ENCODE peak calls at places on chromosomes 13 and 19, in seven cellular contexts. D, Q, M, U, V, J and R are unnamed samples.

GRCh38 chr19:51546107-51546649 is 14.7 kb upstream of the SIGLEC6 start:
- DNase-seq in D (no peak), Q (no peak), M (no peak), U (no peak), V (no peak), J (no peak), R (no peak)

GRCh38 chr19:55443045-55443823 is at the start of gene SHISA7:
- DNase-seq in D (no peak), Q (peak), M (no peak), U (peak), V (no peak), J (no peak), R (no peak)

GRCh38 chr13:66534561-66534960 is 695.6 kb downstream of the PCDH9 start:
- DNase-seq in D (peak), Q (no peak), M (no peak), U (no peak), V (no peak), J (no peak), R (no peak)

GRCh38 chr19:4705413-4706131 is 18.1 kb downstream of the DPP9 start:
- DNase-seq in D (no peak), Q (no peak), M (no peak), U (no peak), V (no peak), J (no peak), R (peak)

GRCh38 chr13:19267746-19268145 is 86.1 kb upstream of the TUBA3C start:
- DNase-seq in D (no peak), Q (no peak), M (no peak), U (no peak), V (no peak), J (no peak), R (no peak)

GRCh38 chr13:95221991-95222732 is 79.1 kb downstream of the ABCC4 start:
- DNase-seq in D (no peak), Q (no peak), M (no peak), U (peak), V (no peak), J (no peak), R (no peak)

GRCh38 chr13:94708031-94708571 is 4.2 kb downstream of the SOX21 start:
- DNase-seq in D (no peak), Q (no peak), M (no peak), U (peak), V (no peak), J (no peak), R (no peak)

GRCh38 chr13:47175172-47175806 is 278.4 kb upstream of the HTR2A start:
- DNase-seq in D (peak), Q (no peak), M (no peak), U (no peak), V (no peak), J (no peak), R (no peak)

GRCh38 chr13:38381840-38382239 is 32.2 kb downstream of the UFM1 start:
- DNase-seq in D (no peak), Q (no peak), M (no peak), U (no peak), V (no peak), J (no peak), R (no peak)

GRCh38 chr13:30841161-30841560 is 64.9 kb upstream of the MEDAG start:
- DNase-seq in D (peak), Q (no peak), M (no peak), U (no peak), V (no peak), J (no peak), R (no peak)

GRCh38 chr19:42172261-42172660 is 40.0 kb upstream of the POU2F2 start:
- DNase-seq in D (no peak), Q (no peak), M (no peak), U (no peak), V (no peak), J (no peak), R (no peak)

GRCh38 chr19:41689993-41690800 is 2.1 kb upstream of the CEACAM7 start:
- DNase-seq in D (no peak), Q (no peak), M (no peak), U (no peak), V (no peak), J (no peak), R (no peak)

GRCh38 chr19:13823256-13823655 is 28.0 kb downstream of the ZSWIM4 start:
- DNase-seq in D (no peak), Q (no peak), M (no peak), U (no peak), V (no peak), J (no peak), R (no peak)

DNA sequence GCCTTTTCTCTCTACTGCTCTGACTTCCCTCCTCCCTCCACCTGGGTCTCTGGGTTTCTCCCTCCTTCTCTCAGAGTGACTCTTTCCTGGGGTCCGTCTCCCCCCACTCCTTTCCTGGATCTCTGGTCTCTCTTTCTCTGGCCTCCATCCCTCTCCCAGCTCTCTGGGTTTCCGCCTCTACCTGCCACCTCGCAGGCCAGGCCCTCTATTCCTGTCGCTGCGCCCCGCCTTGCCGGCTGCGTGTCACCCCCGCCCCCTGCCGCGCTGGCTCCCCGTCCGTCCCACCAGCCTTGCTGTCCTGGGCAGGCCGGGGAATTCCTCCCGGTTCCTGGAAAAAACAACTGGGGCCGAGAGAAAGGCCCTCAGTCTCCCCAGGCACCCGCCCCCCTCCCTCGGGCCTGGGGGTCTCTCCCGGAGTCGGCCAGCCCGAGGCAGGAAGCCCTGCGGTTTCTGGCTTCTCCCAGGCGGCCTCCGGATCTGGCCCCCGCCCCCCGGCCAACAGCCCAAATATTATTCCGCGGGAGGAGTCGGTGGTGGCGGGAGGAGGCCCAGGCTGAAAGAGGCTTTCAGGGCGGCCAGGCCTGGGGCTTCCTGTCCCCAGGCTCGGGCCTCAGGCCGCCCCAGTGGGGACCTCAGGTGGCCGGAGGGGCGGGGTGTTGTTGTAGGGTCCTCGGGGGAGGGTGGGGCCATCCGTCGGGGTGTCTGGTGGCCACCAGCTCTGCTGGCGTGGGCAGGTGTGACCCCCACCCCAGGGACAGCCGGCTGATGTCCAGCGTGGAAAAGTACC is 9.3 kb downstream of the IRF2BP1 start:
- DNase-seq in D (peak), Q (no peak), M (no peak), U (peak), V (peak), J (no peak), R (peak)
- TF ChIP-seq CEBPB in D (no peak), Q (no peak), M (no peak), U (no peak), V (no peak), J (no peak), R (no peak)

DNA sequence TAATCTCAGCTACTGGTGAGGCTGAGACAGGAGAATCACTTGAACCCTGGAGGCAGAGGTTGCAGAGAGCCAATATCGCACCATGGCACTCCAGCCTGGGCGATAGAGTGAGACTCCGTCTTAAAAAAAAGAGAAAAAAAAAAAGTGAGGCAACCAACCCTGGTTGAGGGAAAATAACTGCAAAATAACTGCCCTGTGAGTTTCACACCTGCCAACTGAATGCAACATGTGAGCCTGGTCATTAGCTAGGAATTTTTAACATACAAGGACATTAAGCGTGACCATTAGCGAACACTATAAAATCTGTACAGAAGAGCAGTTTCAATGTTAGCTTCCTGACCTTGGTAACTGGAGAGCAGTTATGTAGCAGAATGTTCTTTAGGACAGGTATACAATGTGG is 2.4 kb upstream of the CCNP start:
- DNase-seq in D (no peak), Q (no peak), M (no peak), U (no peak), V (no peak), J (no peak), R (no peak)
- TF ChIP-seq CEBPB in D (no peak), Q (no peak), M (no peak), U (no peak), V (no peak), J (no peak), R (no peak)

DNA sequence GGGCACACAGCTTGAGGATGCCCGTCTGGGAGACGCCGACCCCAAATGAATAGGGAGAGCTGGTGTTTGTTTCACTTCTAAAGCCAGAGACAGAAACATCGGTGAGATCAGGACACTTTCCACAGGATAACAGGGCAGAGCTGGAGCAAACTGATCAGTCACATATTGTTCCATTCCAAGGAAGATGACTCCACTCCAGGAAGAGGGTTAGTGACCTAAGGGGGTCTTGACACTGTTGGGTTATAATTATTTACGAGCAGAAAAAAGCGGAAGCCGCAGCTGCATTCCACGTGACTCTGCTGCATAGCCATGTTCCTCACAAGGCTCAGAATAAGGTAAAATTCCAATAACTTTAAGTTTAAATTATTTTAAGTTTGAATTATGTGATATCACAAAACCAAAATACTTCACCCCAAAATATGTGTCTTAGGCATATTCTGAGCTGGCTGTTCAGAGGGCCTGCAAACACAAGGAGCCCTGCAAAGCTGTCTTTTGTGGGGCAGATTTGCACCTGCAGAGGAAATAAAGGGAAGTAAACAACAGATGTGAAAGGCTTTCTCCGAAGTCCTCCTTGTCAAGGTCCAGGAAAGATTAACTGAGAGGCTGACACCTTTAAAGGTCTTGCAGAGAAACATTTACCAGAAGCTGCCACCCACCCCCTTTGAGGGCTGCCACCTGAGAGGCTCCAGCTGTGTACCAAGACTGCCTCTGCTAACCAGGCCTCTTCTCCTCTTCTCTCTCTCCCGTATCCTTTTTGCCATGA is 819.2 kb downstream of the UQCRFS1 start:
- DNase-seq in D (no peak), Q (no peak), M (no peak), U (no peak), V (no peak), J (no peak), R (no peak)
- TF ChIP-seq CEBPB in D (no peak), Q (no peak), M (no peak), U (no peak), V (no peak), J (no peak), R (no peak)

GRCh38 chr13:57925250-57925649 is 293.7 kb downstream of the PCDH17 start:
- DNase-seq in D (no peak), Q (no peak), M (no peak), U (no peak), V (no peak), J (no peak), R (no peak)
- TF ChIP-seq CEBPB in D (no peak), Q (no peak), M (no peak), U (no peak), V (no peak), J (no peak), R (no peak)

DNA sequence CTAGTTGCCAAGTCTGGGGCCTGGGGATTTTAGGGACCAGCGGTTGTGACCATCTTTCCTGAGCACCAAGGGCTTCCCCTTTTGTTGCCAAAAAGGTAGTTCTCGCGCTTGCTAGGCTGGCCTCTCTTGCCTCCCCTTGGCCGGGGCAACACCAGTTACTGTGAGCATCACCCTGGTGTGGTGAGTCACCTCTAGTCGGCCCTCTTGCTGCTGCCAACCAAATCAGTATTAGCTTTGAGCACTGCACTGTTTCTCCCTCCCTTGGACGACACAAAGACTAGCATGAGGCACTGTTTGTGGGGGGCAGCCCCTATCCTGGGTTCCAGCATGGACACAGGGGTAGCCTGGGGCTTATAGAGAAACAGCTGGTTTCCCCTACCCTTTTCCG is 6.9 kb downstream of the SYDE1 start:
- DNase-seq in D (peak), Q (no peak), M (no peak), U (no peak), V (no peak), J (no peak), R (no peak)
- TF ChIP-seq CEBPB in D (no peak), Q (no peak), M (no peak), U (no peak), V (no peak), J (no peak), R (no peak)